ENCODE peak calls at places on chromosomes 2 and 18, in eight cellular contexts. V is AG08396; K is iris pigment epithelial cell; L is naive thymus-derived CD4-positive, alpha-beta T cell; F is activated CD8-positive, alpha-beta memory T cell treated with anti-CD3 and anti-CD28 coated beads, Interleukin-2, amount 50 U/mL, for 4 hours; Z is GDM1; G is stimulated activated CD4-positive, alpha-beta T cell treated with anti-CD3 and anti-CD28 coated beads, Interleukin-4, amount 100 ng/mL, for 48 hours; P is GM13977. I is an unnamed sample.

GRCh38 chr2:98515571-98515927 is 70.9 kb downstream of the INPP4A start:
- DNase-seq in V (no peak), K (peak), L (no peak), F (no peak), Z (no peak), G (no peak), P (no peak), I (no peak)

GRCh38 chr2:101272045-101272784 is 19.5 kb downstream of the CNOT11 start:
- DNase-seq in V (no peak), K (no peak), L (no peak), F (no peak), Z (no peak), G (no peak), P (peak), I (no peak)

GRCh38 chr2:86366651-86367500 is 29.4 kb upstream of the REEP1 start:
- DNase-seq in V (no peak), K (no peak), L (no peak), F (no peak), Z (no peak), G (no peak), P (no peak), I (no peak)

GRCh38 chr2:239323473-239323872 is 77.3 kb downstream of the HDAC4 start:
- DNase-seq in V (no peak), K (no peak), L (no peak), F (no peak), Z (no peak), G (no peak), P (no peak), I (no peak)

GRCh38 chr2:233976690-233977294 is 59.6 kb downstream of the TRPM8 start:
- DNase-seq in V (peak), K (peak), L (no peak), F (no peak), Z (no peak), G (no peak), P (peak), I (no peak)

GRCh38 chr2:200939832-200940231 is 23.6 kb downstream of the ORC2 start:
- DNase-seq in V (no peak), K (no peak), L (no peak), F (no peak), Z (no peak), G (no peak), P (no peak), I (no peak)

GRCh38 chr18:8623549-8624106 is 14.4 kb downstream of the RAB12 start:
- DNase-seq in V (no peak), K (peak), L (no peak), F (no peak), Z (no peak), G (no peak), P (no peak), I (peak)

GRCh38 chr2:42969231-42970150 is 177.1 kb upstream of the HAAO start:
- DNase-seq in V (peak), K (peak), L (no peak), F (no peak), Z (no peak), G (no peak), P (no peak), I (no peak)

GRCh38 chr2:47819834-47820233 is 36.9 kb downstream of the MSH6 start:
- DNase-seq in V (no peak), K (peak), L (no peak), F (no peak), Z (no peak), G (no peak), P (no peak), I (no peak)